ENCODE peak calls at places on chromosomes 13 and 19, in six cellular contexts. Q is HepG2, J is SK-N-SH, V is IMR-90, G is H9, A is astrocyte. R is an unnamed sample. For H3K4me1, the result is how much of the 10 kb centered on the place peaks cover.

GRCh38 chr19:41575998-41576397 is at the start of gene CEACAM21:
- DNase-seq in Q (no peak), J (no peak), V (no peak), G (no peak), A (no peak), R (no peak)

GRCh38 chr13:79723462-79724116 is 242.6 kb downstream of the NDFIP2 start:
- DNase-seq in Q (peak), J (no peak), V (no peak), G (no peak), A (no peak), R (no peak)

GRCh38 chr19:33437351-33438015 is 64.0 kb downstream of the CEBPG start:
- DNase-seq in Q (no peak), J (peak), V (no peak), G (no peak), A (no peak), R (no peak)

GRCh38 chr19:56223481-56223880 is 21.4 kb downstream of the ZSCAN5C start:
- DNase-seq in Q (no peak), J (no peak), V (no peak), G (no peak), A (no peak), R (no peak)

GRCh38 chr13:53605306-53605705 is 576.7 kb downstream of the OLFM4 start:
- DNase-seq in Q (no peak), J (no peak), V (no peak), G (no peak), A (no peak), R (no peak)

GRCh38 chr19:18775586-18776287 is 15.4 kb downstream of the COMP start:
- DNase-seq in Q (no peak), J (no peak), V (peak), G (no peak), A (peak), R (no peak)

GRCh38 chr13:49022472-49023144 is 46.9 kb downstream of the FNDC3A start:
- DNase-seq in Q (no peak), J (no peak), V (peak), G (no peak), A (peak), R (no peak)

GRCh38 chr13:99905224-99905623 is 66.3 kb downstream of the ZIC5 start:
- DNase-seq in Q (peak), J (no peak), V (no peak), G (no peak), A (no peak), R (no peak)

GRCh38 chr13:36548129-36548528 is 115.8 kb downstream of the CCNA1 start:
- DNase-seq in Q (no peak), J (no peak), V (no peak), G (no peak), A (no peak), R (no peak)

GRCh38 chr19:42529248-42529764 is 1.0 kb upstream of the CEACAM1 start:
- DNase-seq in Q (peak), J (peak), V (peak), G (peak), A (no peak), R (peak)

GRCh38 chr13:45333251-45333972 is 7.6 kb downstream of the TPT1 start:
- DNase-seq in Q (no peak), J (no peak), V (no peak), G (no peak), A (no peak), R (no peak)

GRCh38 chr13:23434431-23434830 is 929 bp upstream of the SACS start:
- DNase-seq in Q (no peak), J (no peak), V (no peak), G (no peak), A (no peak), R (no peak)

GRCh38 chr13:49374585-49375290 is 69.1 kb downstream of the CAB39L start:
- DNase-seq in Q (no peak), J (no peak), V (peak), G (no peak), A (peak), R (no peak)

GRCh38 chr19:8532170-8532569 is 18.2 kb upstream of the ZNF414 start:
- DNase-seq in Q (peak), J (no peak), V (no peak), G (no peak), A (no peak), R (no peak)

GRCh38 chr13:31747271-31747670 is 7.9 kb downstream of the RXFP2 start:
- DNase-seq in Q (no peak), J (no peak), V (no peak), G (no peak), A (no peak), R (no peak)

GRCh38 chr19:10736189-10736588 is 18.3 kb downstream of the DNM2 start:
- DNase-seq in Q (no peak), J (no peak), V (no peak), G (no peak), A (no peak), R (no peak)

GRCh38 chr19:55283548-55284393 is at the start of gene BRSK1:
- DNase-seq in Q (no peak), J (peak), V (peak), G (peak), A (peak), R (peak)

GRCh38 chr19:46202872-46203860 is 26.4 kb upstream of the IGFL1 start:
- DNase-seq in Q (peak), J (no peak), V (no peak), G (no peak), A (no peak), R (no peak)

GRCh38 chr13:61275740-61276139 is 139.9 kb downstream of the PCDH20 start:
- DNase-seq in Q (no peak), J (no peak), V (no peak), G (no peak), A (no peak), R (no peak)

GRCh38 chr19:7211191-7211988 is 82.8 kb downstream of the INSR start:
- DNase-seq in Q (no peak), J (no peak), V (peak), G (no peak), A (peak), R (no peak)

GRCh38 chr13:103218253-103218652 is 152.0 kb upstream of the SLC10A2 start:
- DNase-seq in Q (no peak), J (no peak), V (no peak), G (no peak), A (peak), R (no peak)

GRCh38 chr13:89660752-89661151 is 1686.7 kb upstream of the MIR17HG start:
- DNase-seq in Q (no peak), J (no peak), V (no peak), G (no peak), A (no peak), R (no peak)

GRCh38 chr13:104920091-104920490 is 1615.4 kb downstream of the EFNB2 start:
- DNase-seq in Q (no peak), J (no peak), V (no peak), G (no peak), A (no peak), R (no peak)

GRCh38 chr19:44476559-44477408 is 23.5 kb downstream of the ZNF180 start:
- DNase-seq in Q (peak), J (no peak), V (peak), G (no peak), A (peak), R (peak)

GRCh38 chr19:50562329-50562728 is 5.9 kb downstream of the LRRC4B start:
- DNase-seq in Q (no peak), J (no peak), V (no peak), G (no peak), A (no peak), R (no peak)

GRCh38 chr19:42455621-42456081 is 12.9 kb upstream of the CXCL17 start:
- DNase-seq in Q (no peak), J (no peak), V (no peak), G (no peak), A (no peak), R (no peak)

GRCh38 chr19:1658446-1659433 is 6.3 kb upstream of the TCF3 start:
- DNase-seq in Q (no peak), J (no peak), V (no peak), G (peak), A (no peak), R (no peak)

GRCh38 chr13:48188129-48188528 is 44.9 kb upstream of the ITM2B start:
- DNase-seq in Q (no peak), J (no peak), V (no peak), G (no peak), A (no peak), R (no peak)

GRCh38 chr13:75481176-75482069 is 546 bp downstream of the TBC1D4 start:
- DNase-seq in Q (no peak), J (peak), V (no peak), G (peak), A (no peak), R (peak)

GRCh38 chr19:39825531-39826076 is 8.4 kb downstream of the DYRK1B start:
- DNase-seq in Q (no peak), J (no peak), V (no peak), G (no peak), A (no peak), R (no peak)

GRCh38 chr19:36421749-36422481 is 3.5 kb upstream of the ZFP82 start:
- DNase-seq in Q (no peak), J (no peak), V (no peak), G (no peak), A (peak), R (no peak)

GRCh38 chr13:20128459-20128927 is 32.4 kb downstream of the GJA3 start:
- DNase-seq in Q (peak), J (peak), V (no peak), G (peak), A (no peak), R (peak)

GRCh38 chr19:16233081-16233776 is 35.5 kb downstream of the AP1M1 start:
- DNase-seq in Q (no peak), J (peak), V (no peak), G (no peak), A (no peak), R (no peak)

GRCh38 chr13:38849316-38849715 is 141.3 kb downstream of the STOML3 start:
- DNase-seq in Q (no peak), J (no peak), V (no peak), G (no peak), A (no peak), R (no peak)

DNA sequence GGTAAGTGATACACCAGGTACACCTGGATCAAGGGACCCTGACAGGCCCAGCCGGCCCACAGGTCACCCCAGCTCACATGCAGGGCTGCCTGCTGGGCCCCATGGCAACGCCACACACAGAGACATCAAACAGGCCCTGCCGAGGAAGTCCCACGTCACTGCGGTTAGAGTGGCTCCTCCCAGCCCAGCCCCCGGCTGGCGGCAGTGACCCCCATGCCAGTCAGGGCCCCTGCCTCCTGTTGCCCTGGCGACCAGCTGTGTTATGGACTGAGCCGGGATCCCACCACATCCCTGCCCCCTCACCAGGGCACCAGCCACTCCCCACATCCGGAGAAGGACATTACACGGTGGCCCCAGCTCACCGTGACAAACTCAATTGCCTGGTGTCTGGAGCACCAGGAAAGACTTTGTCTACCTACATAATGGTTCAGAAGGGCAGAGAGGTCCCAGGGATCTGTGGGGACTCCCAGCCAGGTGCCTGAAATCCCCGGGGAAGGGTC is 30.4 kb upstream of the NANOS3 start:
- DNase-seq in Q (peak), J (peak), V (peak), G (peak), A (peak), R (peak)
- H3K4me1 ChIP-seq in Q (half or more), J (under half), V (under half), G (under half), A (half or more), R (under half)

GRCh38 chr19:23758187-23759074 is at the start of gene ZNF681:
- DNase-seq in Q (no peak), J (peak), V (peak), G (peak), A (peak), R (peak)

GRCh38 chr19:23762548-23762883 is 3.8 kb upstream of the ZNF681 start:
- DNase-seq in Q (no peak), J (no peak), V (no peak), G (no peak), A (no peak), R (no peak)

GRCh38 chr19:23766951-23767350 is 8.3 kb upstream of the ZNF681 start:
- DNase-seq in Q (no peak), J (no peak), V (no peak), G (no peak), A (no peak), R (no peak)

GRCh38 chr19:23764781-23765180 is 6.1 kb upstream of the ZNF681 start:
- DNase-seq in Q (no peak), J (no peak), V (no peak), G (no peak), A (no peak), R (no peak)

DNA sequence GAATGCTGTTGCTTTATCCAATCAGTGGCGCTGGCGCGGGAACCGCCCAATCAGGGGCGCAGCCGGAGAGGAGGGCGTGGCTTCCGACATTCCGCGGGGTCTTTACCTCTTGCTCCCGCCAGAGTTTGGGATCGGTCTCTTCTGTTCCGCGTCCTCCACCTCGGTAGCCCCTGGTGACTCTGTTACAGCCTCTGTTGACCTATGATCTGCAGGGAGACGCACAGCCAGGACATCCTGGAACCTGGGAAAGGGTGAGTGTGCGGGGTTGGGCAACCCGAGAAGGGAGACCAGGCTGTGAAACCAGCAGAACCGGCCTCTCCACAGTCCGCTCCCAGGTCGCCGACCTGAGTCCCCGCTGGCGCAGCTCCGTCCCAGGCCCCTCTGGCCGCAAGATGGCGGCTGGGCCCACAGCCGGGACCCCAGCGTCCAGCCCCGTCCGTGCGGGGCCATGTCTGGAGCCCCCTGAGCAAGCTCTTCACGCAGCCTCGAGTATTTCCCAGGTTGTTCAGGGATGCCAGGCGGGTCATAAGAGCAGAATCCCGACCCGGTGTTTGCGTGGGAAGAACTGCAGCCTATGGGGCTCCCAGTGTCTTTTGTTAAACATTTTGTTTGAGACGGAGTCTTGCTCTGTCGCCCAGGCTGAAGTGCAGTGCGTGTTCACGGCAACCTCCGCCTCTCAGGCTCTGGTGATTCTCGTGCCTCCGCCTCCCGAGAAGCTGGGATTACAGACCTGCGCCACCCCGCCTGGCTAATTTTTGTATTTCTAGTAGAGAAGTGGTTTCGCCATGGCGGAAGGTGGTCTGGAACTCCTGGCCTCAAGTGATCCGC is 4.4 kb upstream of the ZNF681 start:
- DNase-seq in Q (no peak), J (peak), V (peak), G (peak), A (peak), R (peak)
- TF ChIP-seq CTCF in Q (no peak), J (no peak), V (no peak), G (no peak), A (no peak), R (no peak)

GRCh38 chr13:112451512-112452379 is 75.6 kb downstream of the SPACA7 start:
- DNase-seq in Q (no peak), J (peak), V (no peak), G (peak), A (no peak), R (no peak)
- H3K4me2 ChIP-seq in Q (no peak), J (no peak), V (no peak), G (no peak), A (no peak), R (no peak)

DNA sequence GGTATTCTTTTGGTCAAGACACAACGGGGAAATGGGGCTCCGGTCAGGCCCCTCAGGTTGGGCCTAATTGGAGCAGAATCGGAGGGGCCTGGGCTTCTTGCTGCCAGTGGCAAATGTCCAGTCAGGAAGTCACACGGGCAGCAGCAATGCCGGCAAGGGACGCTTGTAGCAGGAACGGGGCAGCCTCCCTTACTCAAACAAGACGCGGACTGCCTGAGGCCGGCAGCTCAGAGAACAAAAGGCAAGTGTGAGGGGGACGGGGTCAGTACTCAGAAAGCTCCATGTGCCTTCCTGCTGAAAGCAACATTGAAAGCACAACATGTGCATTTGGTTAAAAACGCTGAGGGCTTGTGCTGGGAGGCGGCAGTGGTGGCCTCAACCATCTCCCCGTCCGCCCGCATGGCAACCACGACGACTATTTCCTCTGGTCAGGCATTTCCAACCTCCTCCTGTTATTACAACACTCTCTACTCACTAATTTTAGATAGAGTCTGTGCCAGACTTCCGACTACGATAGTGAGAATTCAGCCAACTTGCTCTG is 20.5 kb upstream of the RASA3 start:
- DNase-seq in Q (no peak), J (no peak), V (no peak), G (no peak), A (no peak), R (peak)
- H3K4me1 ChIP-seq in Q (under half), J (under half), V (under half), G (under half), A (under half), R (under half)

GRCh38 chr19:5354403-5354802 is 13.8 kb upstream of the PTPRS start:
- DNase-seq in Q (peak), J (peak), V (no peak), G (peak), A (no peak), R (peak)
- TF ChIP-seq CTCF in Q (peak), J (peak), V (peak), G (peak), A (no peak), R (peak)

GRCh38 chr19:29269641-29270040 is 56.7 kb upstream of the UQCRFS1 start:
- DNase-seq in Q (no peak), J (no peak), V (no peak), G (peak), A (no peak), R (no peak)
- H3K4me2 ChIP-seq in Q (no peak), J (no peak), V (no peak), G (no peak), A (no peak), R (peak)

GRCh38 chr13:51243227-51243626 is 21.0 kb downstream of the FAM124A start:
- DNase-seq in Q (no peak), J (no peak), V (no peak), G (no peak), A (no peak), R (peak)
- H3K4me1 ChIP-seq in Q (under half), J (under half), V (under half), G (under half), A (under half), R (half or more)

GRCh38 chr13:70729369-70729768 is 621.1 kb upstream of the KLHL1 start:
- DNase-seq in Q (no peak), J (no peak), V (no peak), G (no peak), A (no peak), R (no peak)
- TF ChIP-seq CTCF in Q (no peak), J (no peak), V (no peak), G (no peak), A (no peak), R (no peak)